ENCODE peak calls at places on chromosomes 11 and 22, in nine cellular contexts. M is transverse colon, L is cardiac fibroblast, S is dorsolateral prefrontal cortex, J is NB4, A is HFFc6, Z is suprapubic skin, C is H9, B is lower leg skin. K is an unnamed sample.

GRCh38 chr11:120180571-120181445 is 30.0 kb upstream of the OAF start:
- DNase-seq in Z (peak; percentile 66), A (peak; percentile 91), B (peak; percentile 83), C (peak; percentile 78), J (peak; percentile 50), M (no peak), L (peak; percentile 56), S (no peak), K (peak; percentile 60)

GRCh38 chr22:39808087-39808486 is 85.5 kb downstream of the ENTHD1 start:
- DNase-seq in Z (no peak), C (peak; percentile 64), J (peak; percentile 51), S (peak; percentile 23), B (no peak), L (peak; percentile 26), M (peak; percentile 53), A (peak; percentile 8), K (no peak)

GRCh38 chr11:65150513-65151271 is 16.4 kb upstream of the SYVN1 start:
- DNase-seq in C (peak; percentile 45), L (peak; percentile 62), M (peak; percentile 89), B (peak; percentile 96), J (peak; percentile 93), A (peak; percentile 95), Z (peak; percentile 86), S (peak; percentile 17), K (no peak)

GRCh38 chr11:20110908-20111669 is 49.2 kb downstream of the DBX1 start:
- DNase-seq in M (peak; percentile 55), J (peak; percentile 47), C (peak; percentile 87), L (peak; percentile 61), B (no peak), A (peak; percentile 97), Z (no peak), S (no peak), K (no peak)

GRCh38 chr22:29116397-29117123 is 43.7 kb downstream of the KREMEN1 start:
- DNase-seq in C (no peak), A (no peak), J (peak; percentile 42), M (no peak), S (no peak), Z (no peak), L (no peak), B (no peak), K (no peak)

GRCh38 chr22:47837703-47838102 is 1075.3 kb downstream of the TBC1D22A start:
- DNase-seq in J (peak; percentile 42), M (no peak), L (peak; percentile 13), C (peak; percentile 57), A (peak; percentile 15), Z (no peak), S (no peak), B (no peak), K (no peak)

GRCh38 chr22:45848904-45849303 is 128.1 kb downstream of the WNT7B start:
- DNase-seq in Z (no peak), C (no peak), J (no peak), S (no peak), M (no peak), A (no peak), B (no peak), L (no peak), K (no peak)

GRCh38 chr11:44760917-44761545 is 34.3 kb downstream of the TSPAN18 start:
- DNase-seq in M (no peak), B (peak; percentile 84), A (peak; percentile 80), Z (no peak), J (no peak), L (peak; percentile 86), C (peak; percentile 79), S (no peak), K (no peak)

GRCh38 chr11:126406368-126406767 is 50.9 kb downstream of the ST3GAL4 start:
- DNase-seq in A (no peak), C (no peak), L (no peak), B (no peak), M (no peak), Z (no peak), J (no peak), S (no peak), K (no peak)

GRCh38 chr11:75814369-75814685 is 683 bp upstream of the UVRAG start:
- DNase-seq in L (no peak), B (no peak), A (no peak), M (no peak), J (no peak), S (no peak), Z (no peak), C (no peak), K (no peak)

GRCh38 chr11:133171374-133171773 is 360.9 kb downstream of the OPCML start:
- DNase-seq in L (no peak), Z (no peak), S (no peak), J (no peak), C (no peak), A (no peak), B (peak; percentile 34), M (no peak), K (no peak)

GRCh38 chr11:7600205-7600775 is 73.0 kb downstream of the CYB5R2 start:
- DNase-seq in B (peak; percentile 93), A (peak; percentile 71), Z (peak; percentile 88), S (no peak), M (peak; percentile 21), L (peak; percentile 93), C (no peak), J (peak; percentile 85), K (no peak)

GRCh38 chr11:124817036-124817435 is 16.8 kb upstream of the MSANTD2 start:
- DNase-seq in A (no peak), J (no peak), L (no peak), C (no peak), S (no peak), Z (no peak), M (peak; percentile 45), B (no peak), K (no peak)

GRCh38 chr11:84289381-84289906 is 1003.3 kb upstream of the CCDC90B start:
- DNase-seq in A (no peak), M (no peak), S (no peak), J (no peak), L (peak; percentile 7), Z (no peak), C (no peak), B (no peak), K (no peak)

GRCh38 chr11:84295815-84296214 is 1009.6 kb upstream of the CCDC90B start:
- DNase-seq in S (no peak), B (no peak), C (no peak), M (no peak), J (no peak), Z (no peak), L (no peak), A (no peak), K (no peak)

GRCh38 chr11:84290647-84291046 is 1004.5 kb upstream of the CCDC90B start:
- DNase-seq in J (no peak), Z (no peak), S (no peak), A (no peak), C (no peak), L (no peak), M (no peak), B (no peak), K (no peak)

GRCh38 chr11:84292955-84293354 is 1006.8 kb upstream of the CCDC90B start:
- DNase-seq in B (no peak), L (no peak), C (no peak), M (no peak), J (no peak), A (no peak), S (no peak), Z (no peak), K (no peak)

GRCh38 chr11:84291996-84292395 is 1005.8 kb upstream of the CCDC90B start:
- DNase-seq in S (no peak), A (no peak), M (no peak), Z (no peak), L (peak; percentile 46), C (no peak), B (no peak), J (no peak), K (no peak)
- TF ChIP-seq CTCF in S (no peak), A (no peak), M (no peak), Z (no peak), L (no peak), C (no peak), B (no peak), J (no peak), K (no peak)

GRCh38 chr11:472272-472671 is 22.2 kb downstream of the PTDSS2 start:
- DNase-seq in M (no peak), L (no peak), B (no peak), C (no peak), A (no peak), J (no peak), S (no peak), Z (no peak), K (no peak)
- TF ChIP-seq CTCF in M (no peak), L (no peak), B (no peak), C (peak; percentile 33), A (peak; percentile 26), J (no peak), S (no peak), Z (no peak), K (peak; percentile 15)

DNA sequence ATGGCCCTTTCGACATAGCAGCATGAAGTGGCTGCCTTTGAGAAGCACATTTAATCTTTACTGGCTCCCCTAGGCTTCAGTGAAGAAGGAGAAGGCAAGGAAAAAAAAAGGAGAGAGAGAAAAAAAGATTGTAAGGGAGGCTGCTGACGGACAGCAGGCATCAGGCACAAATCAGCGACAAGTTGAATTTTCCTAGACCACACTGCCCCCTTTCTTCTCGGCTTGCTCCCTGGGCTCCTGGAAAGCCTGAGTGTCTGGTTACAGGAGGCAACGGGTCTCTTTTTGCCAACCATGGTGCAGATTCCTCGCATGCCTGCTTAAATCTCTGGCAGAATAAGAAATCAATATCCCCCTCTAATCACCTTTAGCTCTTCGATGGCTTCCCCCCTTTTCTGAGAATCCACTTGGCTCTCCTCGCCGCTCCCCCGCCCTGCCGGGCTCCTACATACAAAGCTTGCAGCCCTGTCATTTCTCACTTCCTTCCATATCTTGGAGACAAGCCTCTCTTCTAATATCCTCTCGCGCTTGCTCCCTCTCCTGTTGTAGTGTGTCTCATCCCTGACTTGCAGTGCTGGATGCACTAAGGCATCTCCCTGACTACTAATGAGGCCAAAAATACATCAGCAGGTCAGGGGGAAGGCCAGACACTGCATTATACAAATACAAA is 14.3 kb downstream of the BLID start:
- DNase-seq in J (no peak), Z (no peak), B (peak; percentile 87), C (peak; percentile 85), L (peak; percentile 93), S (peak; percentile 45), M (peak; percentile 28), A (peak; percentile 88), K (peak; percentile 72)
- TF ChIP-seq CTCF in J (no peak), Z (peak; percentile 29), B (no peak), C (peak; percentile 69), L (peak; percentile 60), S (peak; percentile 87), M (peak; percentile 46), A (peak; percentile 71), K (peak; percentile 71)

GRCh38 chr11:62835336-62835735 is 2.7 kb upstream of the TEX54 start:
- DNase-seq in L (no peak), M (no peak), A (no peak), C (no peak), B (no peak), S (no peak), Z (no peak), J (no peak), K (no peak)

GRCh38 chr11:62844154-62844553 is 4.8 kb upstream of the WDR74 start:
- DNase-seq in S (no peak), A (no peak), J (no peak), M (no peak), Z (no peak), L (no peak), C (no peak), B (no peak), K (no peak)

GRCh38 chr11:62842171-62842717 is 2.9 kb upstream of the WDR74 start:
- DNase-seq in J (peak; percentile 70), Z (peak; percentile 75), A (no peak), L (peak; percentile 26), M (peak; percentile 38), B (peak; percentile 91), S (no peak), C (peak; percentile 64), K (no peak)

GRCh38 chr11:62841361-62842170 is 2.2 kb upstream of the WDR74 start:
- DNase-seq in L (peak; percentile 99), M (peak; percentile 89), B (peak; percentile 96), S (peak; percentile 84), J (peak; percentile 99), A (peak; percentile 100), Z (peak; percentile 93), C (peak; percentile 93), K (peak; percentile 85)

GRCh38 chr11:62839050-62840015 is at the start of gene WDR74:
- DNase-seq in J (peak; percentile 97), Z (peak; percentile 94), M (peak; percentile 94), S (peak; percentile 93), L (peak; percentile 93), A (peak; percentile 90), B (peak; percentile 98), C (peak; percentile 89), K (peak; percentile 83)
- TF ChIP-seq CTCF in J (no peak), Z (no peak), M (peak; percentile 6), S (no peak), L (no peak), A (peak; percentile 9), B (no peak), C (no peak), K (no peak)

K was measured in type B pancreatic cell.